ENCODE peak calls at places on chromosomes 2 and 18, in nine cellular contexts. L is Right ventricle myocardium superior; I is Ammon's horn; R is activated gamma-delta T cell treated with anti-CD3 and anti-CD28 coated beads, Interleukin-2, amount 50 U/mL, for 16 hours; M is activated CD4-positive, alpha-beta T cell treated with anti-CD3 and anti-CD28 coated beads, Interleukin-2, amount 50 U/mL, for 1 hour; Q is amniotic stem cell; W is hippocampal formation; A is effector CD4-positive, alpha-beta T cell; B is NCI-H1105. O is an unnamed sample.

GRCh38 chr2:217994776-217995274 is 8.0 kb downstream of the TNS1 start:
- DNase-seq in L (no peak), I (no peak), R (no peak), M (no peak), Q (peak), W (no peak), A (no peak), B (no peak), O (no peak)

GRCh38 chr18:64276736-64277135 is 127.8 kb upstream of the LINC00305 start:
- DNase-seq in L (no peak), I (no peak), R (no peak), M (no peak), Q (no peak), W (no peak), A (no peak), B (no peak), O (no peak)

GRCh38 chr2:17300141-17300540 is 218.1 kb downstream of the RAD51AP2 start:
- DNase-seq in L (no peak), I (no peak), R (no peak), M (no peak), Q (peak), W (no peak), A (no peak), B (no peak), O (no peak)

GRCh38 chr2:41791523-41791922 is 256.3 kb upstream of the PKDCC start:
- DNase-seq in L (peak), I (no peak), R (no peak), M (no peak), Q (no peak), W (no peak), A (no peak), B (no peak), O (no peak)

GRCh38 chr2:236117396-236117795 is 50.8 kb downstream of the GBX2 start:
- DNase-seq in L (no peak), I (no peak), R (no peak), M (no peak), Q (no peak), W (no peak), A (no peak), B (no peak), O (no peak)

GRCh38 chr2:95158441-95158840 is 1.2 kb downstream of the ZNF514 start:
- DNase-seq in L (no peak), I (no peak), R (no peak), M (no peak), Q (no peak), W (no peak), A (no peak), B (no peak), O (no peak)

GRCh38 chr2:11370377-11371098 is 26.1 kb upstream of the ROCK2 start:
- DNase-seq in L (no peak), I (no peak), R (no peak), M (no peak), Q (no peak), W (no peak), A (no peak), B (no peak), O (no peak)

GRCh38 chr2:171279983-171280790 is 119.5 kb upstream of the TLK1 start:
- DNase-seq in L (no peak), I (no peak), R (no peak), M (no peak), Q (no peak), W (no peak), A (no peak), B (no peak), O (no peak)

GRCh38 chr2:152562208-152562884 is 154.9 kb downstream of the PRPF40A start:
- DNase-seq in L (no peak), I (no peak), R (no peak), M (no peak), Q (no peak), W (no peak), A (no peak), B (no peak), O (no peak)

GRCh38 chr18:28112056-28112470 is 64.9 kb downstream of the CDH2 start:
- DNase-seq in L (no peak), I (no peak), R (no peak), M (no peak), Q (peak), W (no peak), A (no peak), B (no peak), O (no peak)

GRCh38 chr2:584863-585823 is 92.1 kb downstream of the TMEM18 start:
- DNase-seq in L (no peak), I (no peak), R (peak), M (peak), Q (no peak), W (no peak), A (no peak), B (no peak), O (peak)

O was measured in aorta.